ENCODE peak calls at places on chromosome 1, in nine cellular contexts. S, E, K, D, A, P, I, Q and U are unnamed samples.

GRCh38 chr1:29858646-29859045 is 622.3 kb downstream of the PTPRU start:
- DNase-seq in S (no peak), E (no peak), K (no peak), D (no peak), A (no peak), P (no peak), I (no peak), Q (no peak), U (no peak)

GRCh38 chr1:208466054-208466590 is 221.9 kb upstream of the PLXNA2 start:
- DNase-seq in S (no peak), E (no peak), K (no peak), D (no peak), A (no peak), P (no peak), I (no peak), Q (no peak), U (no peak)

GRCh38 chr1:151443846-151444790 is 15.2 kb downstream of the POGZ start:
- DNase-seq in S (peak; percentile 82), E (peak; percentile 72), K (peak; percentile 61), D (peak; percentile 65), A (peak; percentile 70), P (peak; percentile 75), I (peak; percentile 78), Q (peak; percentile 94), U (peak; percentile 86)

GRCh38 chr1:21956720-21957552 is 19.8 kb upstream of the HSPG2 start:
- DNase-seq in S (peak; percentile 41), E (no peak), K (peak; percentile 82), D (no peak), A (no peak), P (peak; percentile 85), I (no peak), Q (no peak), U (no peak)

GRCh38 chr1:63668298-63668697 is 75.1 kb downstream of the PGM1 start:
- DNase-seq in S (no peak), E (no peak), K (no peak), D (no peak), A (no peak), P (no peak), I (no peak), Q (no peak), U (no peak)

GRCh38 chr1:88200545-88200944 is 483.5 kb upstream of the PKN2 start:
- DNase-seq in S (no peak), E (no peak), K (no peak), D (no peak), A (no peak), P (no peak), I (no peak), Q (no peak), U (no peak)

GRCh38 chr1:23394176-23394575 is 24.5 kb upstream of the ZNF436 start:
- DNase-seq in S (no peak), E (no peak), K (no peak), D (no peak), A (no peak), P (no peak), I (peak; percentile 24), Q (no peak), U (no peak)

GRCh38 chr1:202281316-202282016 is 60.3 kb downstream of the UBE2T start:
- DNase-seq in S (no peak), E (no peak), K (no peak), D (peak; percentile 41), A (no peak), P (no peak), I (no peak), Q (no peak), U (no peak)

GRCh38 chr1:15411593-15412487 is 2.2 kb downstream of the EFHD2 start:
- DNase-seq in S (peak; percentile 61), E (no peak), K (peak; percentile 17), D (no peak), A (peak; percentile 87), P (no peak), I (no peak), Q (peak; percentile 94), U (no peak)